ENCODE peak calls at places on chromosomes 1 and 21, in four cellular contexts. One of them, this sample, is unnamed.

GRCh38 chr1:116738673-116739370 is 15.4 kb upstream of the CD2 start:
- DNase-seq in HepG2: no peak
- DNase-seq in K562: no peak
- DNase-seq in HCT116: no peak
- DNase-seq in this sample: no peak

GRCh38 chr1:154276797-154277196 is 4.4 kb downstream of the HAX1 start:
- DNase-seq in HepG2: no peak
- DNase-seq in K562: no peak
- DNase-seq in HCT116: no peak
- DNase-seq in this sample: peak; percentile 52

GRCh38 chr1:26289158-26290059 is 9.5 kb downstream of the SH3BGRL3 start:
- DNase-seq in HepG2: no peak
- DNase-seq in K562: no peak
- DNase-seq in HCT116: no peak
- DNase-seq in this sample: no peak

GRCh38 chr1:82073659-82074058 is 272.9 kb downstream of the ADGRL2 start:
- DNase-seq in HepG2: no peak
- DNase-seq in K562: no peak
- DNase-seq in HCT116: no peak
- DNase-seq in this sample: no peak

GRCh38 chr1:27488523-27489138 is 1.3 kb downstream of the WASF2 start:
- DNase-seq in HepG2: no peak
- DNase-seq in K562: no peak
- DNase-seq in HCT116: no peak
- DNase-seq in this sample: peak; percentile 30

GRCh38 chr1:26300586-26301275 is 5.7 kb downstream of the UBXN11 start:
- DNase-seq in HepG2: no peak
- DNase-seq in K562: no peak
- DNase-seq in HCT116: no peak
- DNase-seq in this sample: no peak

GRCh38 chr1:6317101-6317760 is 56.3 kb upstream of the GPR153 start:
- DNase-seq in HepG2: no peak
- DNase-seq in K562: peak; percentile 59
- DNase-seq in HCT116: no peak
- DNase-seq in this sample: no peak

GRCh38 chr1:36865080-36865900 is 169.0 kb downstream of the GRIK3 start:
- DNase-seq in HepG2: no peak
- DNase-seq in K562: peak; percentile 37
- DNase-seq in HCT116: no peak
- DNase-seq in this sample: no peak

GRCh38 chr1:19646366-19646765 is 2.3 kb downstream of the NBL1 start:
- DNase-seq in HepG2: no peak
- DNase-seq in K562: no peak
- DNase-seq in HCT116: no peak
- DNase-seq in this sample: no peak

GRCh38 chr1:19643602-19644419 is at the start of gene NBL1:
- DNase-seq in HepG2: no peak
- DNase-seq in K562: peak; percentile 93
- DNase-seq in HCT116: no peak
- DNase-seq in this sample: peak; percentile 65

GRCh38 chr1:19644422-19644760 is 280 bp downstream of the NBL1 start:
- DNase-seq in HepG2: no peak
- DNase-seq in K562: no peak
- DNase-seq in HCT116: no peak
- DNase-seq in this sample: no peak

GRCh38 chr1:19645544-19646252 is 1.6 kb downstream of the NBL1 start:
- DNase-seq in HepG2: no peak
- DNase-seq in K562: no peak
- DNase-seq in HCT116: no peak
- DNase-seq in this sample: no peak

DNA sequence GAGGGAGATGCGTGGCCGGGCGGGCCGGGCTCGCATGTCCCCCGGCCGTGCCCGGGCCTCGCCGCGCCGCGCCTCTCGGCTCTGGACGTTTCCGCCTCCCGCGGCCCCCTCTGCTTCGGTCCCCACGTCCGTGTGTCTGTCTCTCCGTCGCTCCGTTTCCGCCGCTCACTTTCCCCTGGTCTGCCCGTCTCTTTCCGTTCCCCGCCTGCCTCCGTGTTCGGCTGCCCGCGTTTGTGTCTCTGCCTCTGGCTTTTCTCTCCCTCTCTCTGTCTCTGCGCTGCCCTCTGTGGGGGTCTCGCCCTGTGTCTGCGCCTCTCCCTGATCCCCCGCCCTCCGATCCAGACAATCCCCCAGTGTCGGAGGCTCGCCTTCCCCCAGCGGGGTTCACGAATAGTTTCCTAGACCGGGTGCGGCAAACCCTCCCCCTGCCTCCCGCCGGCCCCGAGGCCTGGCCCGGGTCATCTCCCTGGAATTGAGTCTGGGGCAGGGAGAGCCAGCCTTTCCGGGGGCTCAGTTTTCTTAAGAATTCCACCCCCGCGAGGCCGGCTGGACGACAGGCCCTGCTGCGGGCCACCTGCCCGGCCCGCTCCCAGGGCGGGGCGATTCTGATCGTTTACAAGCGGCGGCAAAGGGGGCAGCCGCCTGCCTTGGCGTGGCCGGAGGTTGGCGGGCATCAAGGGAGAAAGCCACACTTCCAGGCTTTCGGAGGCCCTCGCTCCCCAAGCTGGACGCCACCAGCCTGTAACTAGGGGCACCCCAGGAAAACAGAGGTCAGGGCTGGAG is 841 bp downstream of the NBL1 start:
- DNase-seq in HepG2: no peak
- DNase-seq in K562: no peak
- DNase-seq in HCT116: no peak
- DNase-seq in this sample: peak; percentile 63
- TF ChIP-seq POLR2AphosphoS5 in HepG2: no peak
- TF ChIP-seq POLR2AphosphoS5 in K562: no peak
- TF ChIP-seq POLR2AphosphoS5 in HCT116: no peak
- TF ChIP-seq POLR2AphosphoS5 in this sample: no peak

GRCh38 chr1:191589536-191589935 is 568.7 kb upstream of the RGS18 start:
- DNase-seq in HepG2: no peak
- DNase-seq in K562: no peak
- DNase-seq in HCT116: no peak
- DNase-seq in this sample: no peak

GRCh38 chr1:191592111-191592510 is 566.2 kb upstream of the RGS18 start:
- DNase-seq in HepG2: no peak
- DNase-seq in K562: no peak
- DNase-seq in HCT116: no peak
- DNase-seq in this sample: no peak

GRCh38 chr1:191592907-191593306 is 565.4 kb upstream of the RGS18 start:
- DNase-seq in HepG2: no peak
- DNase-seq in K562: no peak
- DNase-seq in HCT116: no peak
- DNase-seq in this sample: no peak

GRCh38 chr1:191588905-191589304 is 569.4 kb upstream of the RGS18 start:
- DNase-seq in HepG2: no peak
- DNase-seq in K562: no peak
- DNase-seq in HCT116: no peak
- DNase-seq in this sample: no peak

GRCh38 chr1:191590578-191590977 is 567.7 kb upstream of the RGS18 start:
- DNase-seq in HepG2: no peak
- DNase-seq in K562: no peak
- DNase-seq in HCT116: no peak
- DNase-seq in this sample: no peak
- H3K4me2 ChIP-seq in HepG2: no peak overlapping the region
- H3K4me2 ChIP-seq in K562: no peak overlapping the region
- H3K4me2 ChIP-seq in HCT116: no peak overlapping the region
- H3K4me2 ChIP-seq in this sample: no peak overlapping the region

GRCh38 chr1:89198081-89198480 is 661 bp downstream of the GBP4 start:
- DNase-seq in HepG2: no peak
- DNase-seq in K562: no peak
- DNase-seq in HCT116: no peak
- DNase-seq in this sample: peak; percentile 21
- TF ChIP-seq POLR2AphosphoS5 in HepG2: no peak
- TF ChIP-seq POLR2AphosphoS5 in K562: no peak
- TF ChIP-seq POLR2AphosphoS5 in HCT116: no peak
- TF ChIP-seq POLR2AphosphoS5 in this sample: no peak

DNA sequence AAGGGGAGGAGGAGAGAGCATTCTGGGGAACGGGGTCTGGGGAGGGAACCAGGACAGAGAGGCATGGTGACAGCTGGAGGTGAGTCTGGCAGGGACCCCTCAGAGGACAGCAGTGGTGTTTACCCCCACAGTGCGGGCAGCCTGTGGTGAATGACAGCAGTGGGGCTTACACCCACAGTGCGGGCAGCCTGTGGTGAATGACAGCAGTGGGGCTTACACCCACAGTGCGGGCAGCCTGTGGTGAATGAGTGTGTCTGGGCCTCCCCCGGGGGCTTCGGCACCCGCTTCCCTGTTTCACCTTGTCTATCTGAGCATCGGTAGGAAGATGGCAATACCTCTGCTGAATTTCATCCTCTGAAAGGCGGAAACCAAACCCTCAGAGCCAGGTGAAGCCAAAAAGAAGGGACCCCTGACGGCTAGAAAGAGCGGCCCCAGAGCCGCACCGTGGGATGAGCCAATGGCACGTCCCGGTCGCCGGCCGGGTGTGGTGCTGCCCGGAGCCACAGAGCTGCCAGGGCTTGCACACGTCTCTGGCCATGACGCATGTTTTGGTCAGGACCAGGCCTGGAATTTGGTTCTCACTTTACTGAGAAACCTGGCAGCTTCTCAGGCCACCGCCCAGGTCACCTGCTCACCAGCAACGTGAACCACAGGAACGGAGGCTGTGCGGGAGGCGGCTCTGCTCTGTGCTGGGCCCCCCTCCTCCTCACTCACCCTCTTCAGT is 54.1 kb downstream of the SIK1 start:
- DNase-seq in HepG2: no peak
- DNase-seq in K562: no peak
- DNase-seq in HCT116: no peak
- DNase-seq in this sample: no peak
- H3K4me2 ChIP-seq in HepG2: no peak overlapping the region
- H3K4me2 ChIP-seq in K562: no peak overlapping the region
- H3K4me2 ChIP-seq in HCT116: no peak overlapping the region
- H3K4me2 ChIP-seq in this sample: no peak overlapping the region

GRCh38 chr1:202046227-202046626 is 35.8 kb downstream of the ELF3 start:
- DNase-seq in HepG2: no peak
- DNase-seq in K562: no peak
- DNase-seq in HCT116: no peak
- DNase-seq in this sample: no peak
- TF ChIP-seq POLR2AphosphoS5 in HepG2: no peak
- TF ChIP-seq POLR2AphosphoS5 in K562: no peak
- TF ChIP-seq POLR2AphosphoS5 in HCT116: peak; percentile 35
- TF ChIP-seq POLR2AphosphoS5 in this sample: no peak

GRCh38 chr1:241934181-241934815 is 23.3 kb upstream of the BECN2 start:
- DNase-seq in HepG2: peak; percentile 48
- DNase-seq in K562: peak; percentile 9
- DNase-seq in HCT116: no peak
- DNase-seq in this sample: peak; percentile 80
- H3K4me2 ChIP-seq in HepG2: no peak overlapping the region
- H3K4me2 ChIP-seq in K562: no peak overlapping the region
- H3K4me2 ChIP-seq in HCT116: no peak overlapping the region
- H3K4me2 ChIP-seq in this sample: no peak overlapping the region

DNA sequence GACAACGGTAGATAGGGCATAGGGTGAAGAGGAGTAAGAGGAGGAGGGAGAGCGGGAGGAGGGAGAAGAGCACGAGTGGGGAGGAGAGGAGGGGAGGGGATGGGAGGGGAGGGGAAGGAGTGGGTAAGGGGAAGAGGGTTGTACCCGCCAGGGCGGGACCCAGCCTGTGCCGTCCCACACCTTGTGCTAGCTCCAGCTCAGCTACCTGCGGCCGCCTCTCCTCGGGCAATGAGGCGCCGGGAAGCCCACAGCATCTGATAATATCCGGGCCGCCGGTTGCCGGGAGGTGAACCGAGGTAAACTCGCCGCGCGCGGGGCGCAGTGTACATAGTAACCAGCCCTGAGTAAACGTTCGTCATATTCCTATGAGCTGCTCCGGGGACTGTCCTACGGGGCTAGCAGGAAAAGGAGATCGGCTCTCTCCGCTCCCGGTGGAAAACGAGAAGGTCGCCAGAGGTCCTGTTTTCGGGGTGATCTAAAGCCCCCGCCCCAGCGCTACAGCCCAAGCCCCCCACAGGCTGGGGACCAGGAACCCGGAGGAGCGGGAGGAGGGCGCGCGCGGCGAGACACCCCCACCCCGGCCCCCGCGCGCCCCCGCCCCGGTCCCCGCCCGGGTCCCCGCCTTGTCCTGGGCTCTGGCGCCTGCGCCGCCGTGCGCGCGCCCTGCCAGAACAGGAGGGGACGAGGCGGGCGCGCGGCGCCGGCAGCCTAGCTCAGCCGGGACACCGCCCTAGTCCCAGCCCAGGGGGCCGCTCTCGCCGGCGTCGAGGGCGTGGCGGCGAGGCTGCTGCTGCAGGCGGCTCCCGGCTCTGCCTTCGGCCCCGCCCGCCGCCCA is at the start of gene RCAN3:
- DNase-seq in HepG2: peak; percentile 78
- DNase-seq in K562: peak; percentile 98
- DNase-seq in HCT116: peak; percentile 77
- DNase-seq in this sample: peak; percentile 91
- TF ChIP-seq POLR2AphosphoS5 in HepG2: peak; percentile 40
- TF ChIP-seq POLR2AphosphoS5 in K562: no peak
- TF ChIP-seq POLR2AphosphoS5 in HCT116: peak; percentile 72
- TF ChIP-seq POLR2AphosphoS5 in this sample: peak; percentile 31